ENCODE peak calls at places on chromosomes 13 and 19, in nine cellular contexts. O is pons; W is activated T-helper 2 cell treated with anti-CD3 and anti-CD28 coated beads, Interferon-gamma antibody, Interleukin-2, Interleukin-4, amounts not matched to agents 10 μg/mL and 5 μg/mL and 100 μg/mL, durations not matched to agents 14 hours and 24 hours and 36 hours; J is central memory CD4-positive, alpha-beta T cell; K is nucleus accumbens; T is brain microvascular endothelial cell; S is naive thymus-derived CD8-positive, alpha-beta T cell; E is hippocampal formation; C is HFFc6. M is an unnamed sample.
A peak's percentile ranks its signal among the peaks of the same experiment; 100 is the strongest.

GRCh38 chr13:110770678-110771077 is 57.2 kb downstream of the ING1 start:
- DNase-seq in O (no peak), W (no peak), J (no peak), K (no peak), T (no peak), S (no peak), E (no peak), C (no peak), M (no peak)

GRCh38 chr19:37977992-37978391 is 71.0 kb downstream of the SIPA1L3 start:
- DNase-seq in O (peak; percentile 84), W (no peak), J (no peak), K (peak; percentile 17), T (peak; percentile 94), S (no peak), E (peak; percentile 18), C (peak; percentile 29), M (no peak)

GRCh38 chr19:53659292-53659691 is 27.5 kb downstream of the DPRX start:
- DNase-seq in O (peak; percentile 83), W (no peak), J (no peak), K (peak; percentile 28), T (no peak), S (no peak), E (peak; percentile 38), C (no peak), M (no peak)

GRCh38 chr19:51710163-51710562 is 13.6 kb downstream of the HAS1 start:
- DNase-seq in O (no peak), W (no peak), J (no peak), K (no peak), T (no peak), S (no peak), E (no peak), C (peak; percentile 40), M (no peak)

GRCh38 chr19:49502866-49503581 is 6.8 kb downstream of the RPS11 start:
- DNase-seq in O (no peak), W (peak; percentile 59), J (peak; percentile 69), K (no peak), T (peak; percentile 47), S (no peak), E (peak; percentile 14), C (peak; percentile 55), M (peak; percentile 56)

GRCh38 chr13:90797335-90797734 is 550.2 kb upstream of the MIR17HG start:
- DNase-seq in O (no peak), W (no peak), J (no peak), K (no peak), T (no peak), S (no peak), E (no peak), C (no peak), M (no peak)

GRCh38 chr13:31111136-31111535 is 50.6 kb downstream of the HSPH1 start:
- DNase-seq in O (no peak), W (no peak), J (no peak), K (no peak), T (peak; percentile 7), S (no peak), E (no peak), C (no peak), M (no peak)

GRCh38 chr19:33124207-33125098 is 7.5 kb upstream of the WDR88 start:
- DNase-seq in O (no peak), W (no peak), J (no peak), K (no peak), T (no peak), S (no peak), E (no peak), C (no peak), M (no peak)

GRCh38 chr19:40284501-40285352 is at the start of gene AKT2:
- DNase-seq in O (peak; percentile 26), W (peak; percentile 38), J (peak; percentile 73), K (no peak), T (peak; percentile 3), S (peak; percentile 89), E (no peak), C (no peak), M (no peak)

GRCh38 chr13:58313219-58313618 is 681.7 kb downstream of the PCDH17 start:
- DNase-seq in O (no peak), W (no peak), J (no peak), K (no peak), T (no peak), S (no peak), E (no peak), C (no peak), M (no peak)